ENCODE peak calls at places on chromosomes 1 and 21, in four cellular contexts. D is skeletal muscle cell, M is mucosa of descending colon, Y is MCF 10A. J is an unnamed sample.

GRCh38 chr1:152188673-152189591 is 29.9 kb upstream of the RPTN start:
- DNase-seq in D (no peak), M (peak; percentile 79), Y (peak; percentile 78), J (peak; percentile 63)

GRCh38 chr1:95021794-95022193 is 51.0 kb downstream of the ALG14 start:
- DNase-seq in D (no peak), M (no peak), Y (no peak), J (no peak)

GRCh38 chr1:183180634-183181056 is 5.4 kb upstream of the LAMC2 start:
- DNase-seq in Y (peak; percentile 87), M (no peak), D (peak; percentile 91), J (no peak)

GRCh38 chr1:166040635-166041034 is 126.2 kb downstream of the FAM78B start:
- DNase-seq in D (no peak), Y (no peak), M (no peak), J (no peak)

GRCh38 chr1:26730695-26731094 is 34.9 kb downstream of the ARID1A start:
- DNase-seq in D (no peak), Y (no peak), M (no peak), J (no peak)

GRCh38 chr21:29342394-29342957 is 43.8 kb downstream of the BACH1 start:
- DNase-seq in M (peak; percentile 31), Y (peak; percentile 94), D (peak; percentile 99), J (no peak)

GRCh38 chr1:154419620-154420020 is 14.5 kb downstream of the IL6R start:
- DNase-seq in D (peak; percentile 90), Y (peak; percentile 98), M (peak; percentile 72), J (no peak)

GRCh38 chr1:209567788-209568187 is 15.7 kb upstream of the CAMK1G start:
- DNase-seq in M (no peak), D (peak; percentile 39), Y (peak; percentile 74), J (no peak)

GRCh38 chr1:54994355-54994990 is 4.3 kb upstream of the BSND start:
- DNase-seq in M (no peak), Y (no peak), D (no peak), J (no peak)

GRCh38 chr1:235557495-235557894 is 53.2 kb upstream of the B3GALNT2 start:
- DNase-seq in Y (peak; percentile 36), M (no peak), D (no peak), J (no peak)

GRCh38 chr1:61591316-61591715 is 133.6 kb downstream of the TM2D1 start:
- DNase-seq in M (no peak), Y (no peak), D (no peak), J (no peak)

GRCh38 chr1:40197656-40198055 is 36.5 kb downstream of the RLF start:
- DNase-seq in M (no peak), Y (no peak), D (no peak), J (no peak)

GRCh38 chr1:37239225-37239740 is 205.0 kb upstream of the GRIK3 start:
- DNase-seq in M (no peak), D (no peak), Y (no peak), J (no peak)

GRCh38 chr1:119686661-119687060 is 25.1 kb upstream of the PHGDH start:
- DNase-seq in Y (peak; percentile 59), M (no peak), D (no peak), J (no peak)

GRCh38 chr1:246632584-246633168 is 66.4 kb downstream of the CNST start:
- DNase-seq in D (peak; percentile 38), Y (peak; percentile 50), M (no peak), J (no peak)

GRCh38 chr1:206839857-206840256 is 25.6 kb upstream of the IL20 start:
- DNase-seq in D (no peak), Y (peak; percentile 81), M (no peak), J (no peak)

GRCh38 chr1:94273111-94273510 is 35.7 kb upstream of the ARHGAP29 start:
- DNase-seq in D (no peak), M (no peak), Y (no peak), J (no peak)

GRCh38 chr1:69120828-69121227 is 446.9 kb upstream of the LRRC7 start:
- DNase-seq in Y (no peak), M (no peak), D (no peak), J (no peak)

GRCh38 chr1:55876276-55877060 is 661.3 kb upstream of the USP24 start:
- DNase-seq in D (no peak), Y (no peak), M (no peak), J (no peak)

GRCh38 chr1:28926629-28927441 is 12.5 kb downstream of the EPB41 start:
- DNase-seq in D (no peak), M (no peak), Y (no peak), J (no peak)

GRCh38 chr1:20137055-20137454 is 2.1 kb upstream of the PLA2G2F start:
- DNase-seq in Y (no peak), M (no peak), D (no peak), J (no peak)

GRCh38 chr1:231161711-231162299 is at the start of gene TRIM67:
- DNase-seq in Y (no peak), M (no peak), D (no peak), J (peak; percentile 72)

GRCh38 chr1:187847531-187847930 is 1018.8 kb downstream of the PLA2G4A start:
- DNase-seq in Y (no peak), M (no peak), D (no peak), J (no peak)

GRCh38 chr21:15560383-15561056 is 169.3 kb upstream of the USP25 start:
- DNase-seq in M (no peak), Y (no peak), D (no peak), J (no peak)